ENCODE peak calls at places on chromosome X, in seven cellular contexts. C is DMS153; H is stimulated activated CD8-positive, alpha-beta memory T cell treated with anti-CD3 and anti-CD28 coated beads, Interleukin-7, amount 100 ng/mL, for 1 hour; W is AG20443; E is T-helper 2 cell; A is NCI-H2081; X is SJSA1. I is an unnamed sample.

GRCh38 chrX:149470960-149471359 is 34.1 kb downstream of the IDS start:
- DNase-seq in C (peak; percentile 46), H (peak; percentile 36), W (peak; percentile 80), E (peak; percentile 40), A (peak; percentile 40), X (peak; percentile 53), I (peak; percentile 37)

GRCh38 chrX:41180194-41180902 is 95.1 kb downstream of the USP9X start:
- DNase-seq in C (no peak), H (no peak), W (peak; percentile 39), E (peak; percentile 72), A (peak; percentile 31), X (peak; percentile 14), I (no peak)

GRCh38 chrX:40945366-40945713 is 139.9 kb upstream of the USP9X start:
- DNase-seq in C (no peak), H (no peak), W (peak; percentile 71), E (no peak), A (no peak), X (no peak), I (no peak)

GRCh38 chrX:83845397-83845796 is 15.5 kb upstream of the CYLC1 start:
- DNase-seq in C (no peak), H (no peak), W (peak; percentile 16), E (peak; percentile 10), A (peak; percentile 47), X (no peak), I (peak; percentile 4)

GRCh38 chrX:132001127-132001526 is 22.0 kb upstream of the STK26 start:
- DNase-seq in C (no peak), H (no peak), W (no peak), E (peak; percentile 21), A (no peak), X (no peak), I (no peak)

GRCh38 chrX:129496625-129497024 is 26.7 kb downstream of the SMARCA1 start:
- DNase-seq in C (no peak), H (no peak), W (peak; percentile 31), E (no peak), A (no peak), X (peak; percentile 1), I (no peak)

GRCh38 chrX:104376937-104377336 is 122.2 kb upstream of the ESX1 start:
- DNase-seq in C (no peak), H (no peak), W (no peak), E (no peak), A (no peak), X (no peak), I (no peak)

GRCh38 chrX:39859991-39860861 is 237.5 kb downstream of the BCOR start:
- DNase-seq in C (peak; percentile 55), H (peak; percentile 60), W (no peak), E (peak; percentile 97), A (no peak), X (peak; percentile 66), I (peak; percentile 12)

GRCh38 chrX:80174925-80175574 is 160.5 kb downstream of the TBX22 start:
- DNase-seq in C (no peak), H (no peak), W (no peak), E (no peak), A (no peak), X (no peak), I (no peak)